ENCODE peak calls at places on chromosomes 2 and 18, in ten cellular contexts. Y, D, S, O, Z, Q, H, W, X and E are unnamed samples. For H3K36me3 and H3K27me3, the result is how much of the 10 kb centered on the place peaks cover.

GRCh38 chr2:10319892-10320574 is 17.3 kb downstream of the HPCAL1 start:
- DNase-seq in Z (no peak), O (no peak), S (no peak), X (no peak), Q (no peak), W (no peak), Y (no peak), D (no peak), H (no peak), E (no peak)

GRCh38 chr2:201955702-201956141 is 77.9 kb upstream of the FZD7 start:
- DNase-seq in X (no peak), Y (peak), W (peak), D (no peak), Q (no peak), S (no peak), H (no peak), Z (no peak), O (peak), E (no peak)

GRCh38 chr2:120463527-120463926 is 117.6 kb downstream of the INHBB start:
- DNase-seq in H (no peak), Y (no peak), D (no peak), X (no peak), O (no peak), S (no peak), Z (peak), Q (no peak), W (no peak), E (no peak)

GRCh38 chr2:54979645-54980044 is 70.6 kb downstream of the RTN4 start:
- DNase-seq in D (no peak), S (no peak), H (peak), O (no peak), X (peak), Y (peak), W (no peak), Q (peak), Z (no peak), E (no peak)

GRCh38 chr18:56162871-56163270 is 475.5 kb downstream of the TXNL1 start:
- DNase-seq in Q (no peak), S (no peak), Y (no peak), H (no peak), D (no peak), W (peak), X (no peak), Z (no peak), O (no peak), E (no peak)

GRCh38 chr2:127429291-127429690 is 11.1 kb downstream of the PROC start:
- DNase-seq in D (no peak), X (no peak), W (no peak), S (no peak), H (no peak), Y (no peak), O (no peak), Q (no peak), Z (no peak), E (no peak)

GRCh38 chr18:79871481-79872091 is 73.8 kb downstream of the KCNG2 start:
- DNase-seq in Y (no peak), X (no peak), W (no peak), H (no peak), S (peak), O (no peak), D (no peak), Z (peak), Q (no peak), E (peak)

GRCh38 chr18:46736736-46737135 is 20.1 kb downstream of the ST8SIA5 start:
- DNase-seq in Z (no peak), Y (no peak), D (no peak), O (no peak), S (no peak), X (no peak), W (no peak), Q (no peak), H (no peak), E (no peak)

GRCh38 chr2:32865399-32866068 is 81.2 kb upstream of the LTBP1 start:
- DNase-seq in Y (peak), O (peak), S (no peak), W (peak), X (no peak), D (no peak), Z (no peak), H (no peak), Q (no peak), E (no peak)

GRCh38 chr2:240593703-240594451 is 7.3 kb downstream of the CAPN10 start:
- DNase-seq in Q (no peak), Y (no peak), D (no peak), Z (no peak), O (no peak), W (no peak), S (peak), X (no peak), H (no peak), E (peak)

GRCh38 chr2:179936654-179937053 is 70.4 kb downstream of the CWC22 start:
- DNase-seq in H (peak), Y (peak), S (no peak), W (peak), O (peak), X (peak), Z (peak), D (peak), Q (peak), E (no peak)

GRCh38 chr2:9467687-9468086 is 6.7 kb upstream of the IAH1 start:
- DNase-seq in D (no peak), W (no peak), O (no peak), Q (no peak), Z (no peak), Y (no peak), S (no peak), H (no peak), X (no peak), E (no peak)

GRCh38 chr2:230866704-230867561 is 2.2 kb downstream of the ITM2C start:
- DNase-seq in W (peak), Z (peak), Y (peak), D (no peak), S (no peak), Q (no peak), H (no peak), X (peak), O (peak), E (peak)

GRCh38 chr18:58949031-58949430 is 84.4 kb downstream of the ZNF532 start:
- DNase-seq in Z (no peak), O (no peak), Y (no peak), D (no peak), Q (no peak), H (no peak), X (no peak), S (no peak), W (no peak), E (no peak)

GRCh38 chr2:14626873-14627272 is 5.6 kb upstream of the LRATD1 start:
- DNase-seq in Q (no peak), S (no peak), D (no peak), H (no peak), O (no peak), Z (no peak), X (no peak), W (no peak), Y (no peak), E (no peak)

GRCh38 chr2:36339819-36340218 is 15.8 kb upstream of the CRIM1 start:
- DNase-seq in Z (no peak), X (no peak), H (no peak), Q (no peak), Y (peak), O (no peak), D (no peak), S (no peak), W (no peak), E (no peak)

GRCh38 chr2:199875400-199875799 is 24.4 kb upstream of the FTCDNL1 start:
- DNase-seq in X (no peak), S (no peak), W (no peak), O (no peak), H (peak), Z (no peak), Q (peak), Y (peak), D (no peak), E (no peak)

GRCh38 chr18:23871410-23871809 is 143.1 kb upstream of the TTC39C start:
- DNase-seq in D (no peak), Z (no peak), S (no peak), W (peak), Y (no peak), Q (peak), X (peak), O (no peak), H (no peak), E (peak)

GRCh38 chr2:216916956-216917650 is 57.2 kb upstream of the TNP1 start:
- DNase-seq in O (no peak), W (no peak), Z (no peak), Q (no peak), Y (no peak), D (no peak), S (no peak), H (no peak), X (no peak), E (no peak)
- H3K36me3 ChIP-seq in O (under half), W (under half), Z (under half), Q (under half), Y (under half), D (under half), S (under half), H (under half), X (under half), E (under half)

DNA sequence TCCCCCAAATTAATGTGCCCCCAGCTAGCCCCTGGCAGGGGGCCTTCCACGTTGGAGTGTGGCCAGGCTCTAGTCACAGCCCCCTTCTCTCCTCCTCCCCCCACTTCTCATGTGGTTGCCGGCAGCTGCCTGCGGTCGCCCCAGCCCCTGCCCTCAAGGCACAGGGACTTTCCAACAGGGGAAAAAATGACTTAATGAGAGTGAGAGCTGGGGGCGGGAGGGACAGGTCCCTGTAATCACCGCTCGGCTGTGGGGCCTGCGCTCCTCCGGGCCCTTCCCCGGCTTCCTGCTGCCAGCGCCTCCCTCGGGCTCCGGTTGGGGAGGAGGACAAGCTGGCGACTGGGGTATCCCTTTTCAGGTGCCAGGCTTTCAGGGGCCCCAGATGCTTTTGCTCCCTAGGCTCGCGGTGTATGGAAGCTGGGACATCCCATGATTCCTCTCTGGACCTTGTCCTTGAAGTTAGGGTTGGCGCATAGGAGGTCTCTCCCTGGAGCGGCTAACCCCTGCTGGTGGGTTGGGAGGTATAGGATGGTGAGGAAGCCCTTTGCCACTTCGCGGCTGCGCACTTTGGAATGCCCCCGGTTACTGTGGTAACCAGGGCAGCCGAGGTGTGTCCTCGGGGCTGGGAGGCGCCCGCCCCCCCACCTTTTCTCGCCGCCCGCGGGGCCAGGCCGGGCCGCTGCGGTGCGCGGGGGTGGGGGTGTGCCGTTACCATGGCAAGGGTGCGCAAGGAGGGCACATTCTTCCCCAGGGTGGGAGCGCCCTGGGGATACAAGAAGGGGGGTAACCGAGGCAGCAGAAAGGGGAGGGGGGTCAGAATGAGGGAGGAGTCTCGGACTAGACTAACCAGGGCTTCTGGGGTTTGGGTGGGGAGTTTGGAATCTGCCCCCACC is 16.1 kb downstream of the WNT10A start:
- DNase-seq in Z (peak), D (peak), O (no peak), Q (peak), S (no peak), W (no peak), X (no peak), Y (no peak), H (peak), E (peak)
- H3K27me3 ChIP-seq in Z (half or more), D (under half), O (half or more), Q (half or more), S (half or more), W (half or more), X (under half), Y (half or more), H (half or more), E (half or more)

DNA sequence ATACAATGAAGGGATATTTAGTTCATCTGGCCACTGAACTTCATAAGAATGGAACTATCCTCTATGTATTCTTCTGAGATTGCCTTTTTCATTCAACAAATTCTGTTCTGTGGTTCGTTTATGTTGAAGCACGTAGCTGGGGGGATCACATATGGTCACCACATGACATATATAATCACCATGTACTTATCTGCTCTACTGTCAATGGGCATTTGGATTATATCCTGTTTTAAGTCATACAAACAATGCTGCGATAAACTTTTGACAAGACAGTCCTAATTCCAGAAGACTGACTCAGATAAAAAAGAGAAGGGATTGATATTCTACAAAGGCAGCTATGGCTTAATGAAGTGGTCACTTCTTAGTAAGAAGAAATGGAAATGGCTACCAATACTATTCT is 116.0 kb upstream of the CCDC195 start:
- DNase-seq in O (no peak), D (no peak), Q (no peak), H (no peak), Z (no peak), W (peak), Y (no peak), X (no peak), S (no peak), E (no peak)
- H3K36me3 ChIP-seq in O (under half), D (under half), Q (under half), H (under half), Z (under half), W (under half), Y (under half), X (under half), S (under half), E (under half)

GRCh38 chr2:59770651-59771050 is 782.8 kb downstream of the BCL11A start:
- DNase-seq in Y (no peak), W (no peak), S (no peak), X (no peak), Z (no peak), O (no peak), H (no peak), D (no peak), Q (no peak), E (no peak)

GRCh38 chr2:59777120-59777519 is 776.3 kb downstream of the BCL11A start:
- DNase-seq in H (no peak), O (no peak), Y (no peak), Q (no peak), W (no peak), X (no peak), D (no peak), Z (no peak), S (no peak), E (no peak)

GRCh38 chr2:59776726-59777008 is 776.8 kb downstream of the BCL11A start:
- DNase-seq in Z (no peak), D (no peak), W (no peak), X (no peak), Q (no peak), Y (no peak), O (no peak), H (no peak), S (no peak), E (no peak)

DNA sequence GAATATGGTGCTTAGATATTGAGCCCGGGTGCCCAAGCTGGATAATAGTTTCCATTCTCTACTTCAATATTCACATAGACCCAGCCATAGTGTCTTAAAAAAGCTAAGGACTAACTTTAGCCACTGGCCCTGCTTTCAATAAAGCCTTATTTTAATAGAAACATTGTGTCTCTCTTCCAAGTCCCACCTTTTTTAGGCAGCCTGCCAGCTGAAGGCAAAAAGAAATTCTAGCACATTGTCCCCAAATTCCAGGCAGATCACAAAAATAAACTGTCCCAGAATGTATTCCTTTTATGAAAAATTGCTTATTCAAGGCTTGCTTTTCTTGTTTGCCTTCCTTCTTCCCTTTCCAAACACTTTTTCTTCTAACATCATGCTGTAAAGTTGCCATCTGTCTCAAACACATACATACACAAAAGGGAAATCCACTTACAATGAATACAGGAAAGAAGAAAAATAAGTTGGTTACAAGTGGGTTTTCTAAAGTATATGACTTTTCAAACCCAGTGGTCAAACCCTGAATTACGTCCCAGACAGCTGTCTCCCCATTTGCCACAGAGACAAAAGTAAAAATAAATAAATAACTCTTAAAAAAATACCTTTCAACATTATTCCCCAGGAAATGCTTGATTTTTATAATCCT is 778.5 kb downstream of the BCL11A start:
- DNase-seq in X (no peak), O (no peak), Z (no peak), Q (peak), W (no peak), H (no peak), Y (no peak), D (no peak), S (no peak), E (no peak)
- H3K27me3 ChIP-seq in X (under half), O (under half), Z (under half), Q (under half), W (under half), H (under half), Y (under half), D (under half), S (under half), E (under half)

DNA sequence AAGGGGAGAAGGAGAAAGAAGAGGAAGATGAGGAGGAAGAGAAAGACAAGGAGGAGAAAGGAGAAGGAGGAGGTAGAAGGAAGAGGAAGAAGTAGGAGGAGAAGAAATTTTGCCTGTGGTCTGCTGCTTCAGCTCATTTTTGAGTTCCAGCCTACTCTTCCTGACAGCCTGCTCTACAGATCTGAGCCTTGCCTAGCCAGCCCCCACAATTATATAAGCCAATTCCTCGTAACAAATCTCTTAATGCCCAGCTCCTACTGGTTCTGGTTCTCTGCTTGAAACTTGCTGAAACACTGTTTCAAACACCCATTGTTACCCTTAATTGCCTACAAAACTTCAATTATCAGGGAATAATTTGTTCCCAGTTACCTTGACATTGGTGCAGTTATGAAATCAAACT is 1014.2 kb upstream of the CELF4 start:
- DNase-seq in S (no peak), H (no peak), O (no peak), D (no peak), W (no peak), Z (no peak), Q (no peak), Y (no peak), X (no peak), E (no peak)
- H3K36me3 ChIP-seq in S (under half), H (under half), O (under half), D (under half), W (under half), Z (under half), Q (under half), Y (under half), X (under half), E (under half)

DNA sequence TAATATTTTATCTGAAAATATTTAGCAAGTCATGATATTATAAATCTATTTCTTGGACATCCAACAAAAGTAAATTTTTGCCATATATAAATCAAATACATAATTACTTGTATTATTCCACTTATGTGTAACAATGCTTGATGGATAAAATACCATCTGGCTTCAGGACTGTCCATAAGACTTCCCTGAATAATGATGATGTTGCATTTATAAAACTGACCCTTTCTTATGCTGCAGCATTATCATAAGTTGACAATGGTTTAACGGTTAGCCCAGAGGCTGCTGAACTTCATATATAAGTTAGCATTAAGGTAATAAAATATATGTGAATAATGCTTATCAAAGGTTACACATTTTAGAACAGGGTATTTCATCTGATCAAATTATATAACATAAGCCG is 95.4 kb downstream of the CDH2 start:
- DNase-seq in Z (no peak), O (no peak), Q (no peak), H (no peak), W (no peak), X (no peak), D (no peak), Y (no peak), S (no peak), E (no peak)
- H3K27me3 ChIP-seq in Z (under half), O (under half), Q (under half), H (under half), W (under half), X (under half), D (under half), Y (under half), S (under half), E (under half)

DNA sequence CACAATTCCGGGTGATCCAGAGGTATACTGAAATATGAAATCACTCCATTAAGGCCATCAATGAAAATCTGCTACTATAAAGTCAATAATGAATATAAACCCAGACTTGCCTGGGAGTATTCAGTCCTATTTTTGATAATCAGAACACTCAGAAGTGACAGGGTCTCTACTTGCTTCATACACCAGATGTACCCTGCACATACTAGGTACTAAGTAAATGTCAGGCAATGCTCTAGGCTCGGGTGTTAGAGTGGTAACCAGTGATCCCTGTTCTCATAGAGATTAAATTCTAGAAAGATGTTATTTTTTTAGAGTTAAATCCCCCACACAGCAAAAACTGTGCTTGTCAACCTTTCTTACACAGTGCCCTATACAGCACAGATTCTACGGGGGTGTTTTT is 12.3 kb downstream of the STAT1 start:
- DNase-seq in D (no peak), O (no peak), Q (no peak), H (no peak), Z (no peak), X (no peak), Y (no peak), S (no peak), W (no peak), E (no peak)
- H3K36me3 ChIP-seq in D (under half), O (under half), Q (half or more), H (under half), Z (half or more), X (under half), Y (half or more), S (under half), W (half or more), E (under half)

GRCh38 chr2:502831-503230 is 174.4 kb downstream of the TMEM18 start:
- DNase-seq in S (no peak), H (no peak), O (no peak), Y (no peak), W (no peak), Z (no peak), X (no peak), Q (no peak), D (no peak), E (no peak)

GRCh38 chr2:508121-508520 is 169.1 kb downstream of the TMEM18 start:
- DNase-seq in D (no peak), H (no peak), Z (no peak), S (no peak), Q (no peak), W (no peak), Y (no peak), O (no peak), X (no peak), E (no peak)

GRCh38 chr2:506866-507265 is 170.3 kb downstream of the TMEM18 start:
- DNase-seq in X (no peak), H (no peak), W (no peak), Y (no peak), D (no peak), Z (peak), Q (no peak), O (no peak), S (no peak), E (no peak)

GRCh38 chr2:503288-503999 is 173.8 kb downstream of the TMEM18 start:
- DNase-seq in Q (no peak), S (no peak), O (no peak), X (no peak), Y (no peak), D (no peak), Z (no peak), W (no peak), H (no peak), E (no peak)

GRCh38 chr2:505931-506330 is 171.3 kb downstream of the TMEM18 start:
- DNase-seq in O (no peak), D (no peak), Q (peak), W (no peak), S (no peak), Y (no peak), X (no peak), H (no peak), Z (peak), E (peak)
- H3K27me3 ChIP-seq in O (under half), D (under half), Q (under half), W (under half), S (under half), Y (under half), X (under half), H (under half), Z (under half), E (under half)